ENCODE peak calls at places on chromosomes 11 and 22, in five cellular contexts. One of them, this sample, is unnamed.

GRCh38 chr22:35418088-35418487 is 18.1 kb downstream of the MCM5 start:
- DNase-seq in Peyer's patch: no peak
- DNase-seq in gastrocnemius medialis: no peak
- DNase-seq in spleen: no peak
- DNase-seq in IMR-90: peak
- DNase-seq in this sample: no peak

GRCh38 chr11:134662629-134663360 is 250.8 kb upstream of the B3GAT1 start:
- DNase-seq in Peyer's patch: no peak
- DNase-seq in gastrocnemius medialis: no peak
- DNase-seq in spleen: no peak
- DNase-seq in IMR-90: no peak
- DNase-seq in this sample: no peak

GRCh38 chr11:34067383-34068065 is 16.0 kb downstream of the CAPRIN1 start:
- DNase-seq in Peyer's patch: peak
- DNase-seq in gastrocnemius medialis: no peak
- DNase-seq in spleen: no peak
- DNase-seq in IMR-90: no peak
- DNase-seq in this sample: no peak

GRCh38 chr22:24432059-24432853 is 4.9 kb downstream of the ADORA2A start:
- DNase-seq in Peyer's patch: peak
- DNase-seq in gastrocnemius medialis: no peak
- DNase-seq in spleen: peak
- DNase-seq in IMR-90: peak
- DNase-seq in this sample: no peak

GRCh38 chr22:28594784-28595324 is 84.8 kb downstream of the TTC28 start:
- DNase-seq in Peyer's patch: no peak
- DNase-seq in gastrocnemius medialis: no peak
- DNase-seq in spleen: no peak
- DNase-seq in IMR-90: peak
- DNase-seq in this sample: no peak

GRCh38 chr11:77086521-77087472 is 15.8 kb upstream of the OMP start:
- DNase-seq in Peyer's patch: peak
- DNase-seq in gastrocnemius medialis: no peak
- DNase-seq in spleen: peak
- DNase-seq in IMR-90: no peak
- DNase-seq in this sample: no peak

GRCh38 chr11:112162761-112163669 is 879 bp downstream of the IL18 start:
- DNase-seq in Peyer's patch: no peak
- DNase-seq in gastrocnemius medialis: no peak
- DNase-seq in spleen: no peak
- DNase-seq in IMR-90: peak
- DNase-seq in this sample: no peak

GRCh38 chr11:126284829-126285228 is 1.9 kb downstream of the TIRAP start:
- DNase-seq in Peyer's patch: peak
- DNase-seq in gastrocnemius medialis: no peak
- DNase-seq in spleen: no peak
- DNase-seq in IMR-90: peak
- DNase-seq in this sample: peak

GRCh38 chr11:110712643-110713468 is 619 bp upstream of the ARHGAP20 start:
- DNase-seq in Peyer's patch: peak
- DNase-seq in gastrocnemius medialis: no peak
- DNase-seq in spleen: no peak
- DNase-seq in IMR-90: peak
- DNase-seq in this sample: peak

GRCh38 chr22:36971726-36972125 is 47.5 kb downstream of the TST start:
- DNase-seq in Peyer's patch: no peak
- DNase-seq in gastrocnemius medialis: no peak
- DNase-seq in spleen: no peak
- DNase-seq in IMR-90: no peak
- DNase-seq in this sample: no peak

GRCh38 chr11:66981976-66982578 is 7.0 kb downstream of the C11orf86 start:
- DNase-seq in Peyer's patch: peak
- DNase-seq in gastrocnemius medialis: peak
- DNase-seq in spleen: no peak
- DNase-seq in IMR-90: peak
- DNase-seq in this sample: peak

GRCh38 chr11:79438631-79439429 is 2.0 kb downstream of the TENM4 start:
- DNase-seq in Peyer's patch: peak
- DNase-seq in gastrocnemius medialis: no peak
- DNase-seq in spleen: no peak
- DNase-seq in IMR-90: peak
- DNase-seq in this sample: no peak

GRCh38 chr11:86693501-86693900 is 21.1 kb upstream of the ME3 start:
- DNase-seq in Peyer's patch: no peak
- DNase-seq in gastrocnemius medialis: no peak
- DNase-seq in spleen: no peak
- DNase-seq in IMR-90: no peak
- DNase-seq in this sample: no peak

GRCh38 chr22:41310336-41310735 is 9.0 kb downstream of the ZC3H7B start:
- DNase-seq in Peyer's patch: no peak
- DNase-seq in gastrocnemius medialis: no peak
- DNase-seq in spleen: no peak
- DNase-seq in IMR-90: no peak
- DNase-seq in this sample: no peak

GRCh38 chr22:21996175-21996574 is 13.6 kb upstream of the TOP3B start:
- DNase-seq in Peyer's patch: no peak
- DNase-seq in gastrocnemius medialis: no peak
- DNase-seq in spleen: no peak
- DNase-seq in IMR-90: no peak
- DNase-seq in this sample: no peak

GRCh38 chr11:94926698-94927237 is 46.6 kb downstream of the CWC15 start:
- DNase-seq in Peyer's patch: peak
- DNase-seq in gastrocnemius medialis: peak
- DNase-seq in spleen: no peak
- DNase-seq in IMR-90: peak
- DNase-seq in this sample: no peak

GRCh38 chr11:36258730-36259360 is 30.4 kb downstream of the COMMD9 start:
- DNase-seq in Peyer's patch: no peak
- DNase-seq in gastrocnemius medialis: peak
- DNase-seq in spleen: no peak
- DNase-seq in IMR-90: peak
- DNase-seq in this sample: no peak

GRCh38 chr22:22156716-22157499 is 87.7 kb upstream of the VPREB1 start:
- DNase-seq in Peyer's patch: peak
- DNase-seq in gastrocnemius medialis: no peak
- DNase-seq in spleen: peak
- DNase-seq in IMR-90: peak
- DNase-seq in this sample: peak

GRCh38 chr11:68142441-68143309 is 21.5 kb upstream of the CHKA start:
- DNase-seq in Peyer's patch: no peak
- DNase-seq in gastrocnemius medialis: no peak
- DNase-seq in spleen: no peak
- DNase-seq in IMR-90: no peak
- DNase-seq in this sample: no peak

GRCh38 chr11:18650859-18651557 is 16.9 kb upstream of the SPTY2D1 start:
- DNase-seq in Peyer's patch: peak
- DNase-seq in gastrocnemius medialis: no peak
- DNase-seq in spleen: no peak
- DNase-seq in IMR-90: peak
- DNase-seq in this sample: no peak

GRCh38 chr11:6251990-6252473 is 7.6 kb upstream of the CCKBR start:
- DNase-seq in Peyer's patch: peak
- DNase-seq in gastrocnemius medialis: no peak
- DNase-seq in spleen: no peak
- DNase-seq in IMR-90: peak
- DNase-seq in this sample: no peak

GRCh38 chr11:1695548-1696108 is 1.4 kb upstream of the KRTAP5-6 start:
- DNase-seq in Peyer's patch: peak
- DNase-seq in gastrocnemius medialis: no peak
- DNase-seq in spleen: peak
- DNase-seq in IMR-90: no peak
- DNase-seq in this sample: no peak

GRCh38 chr22:38614331-38615122 is 41.7 kb downstream of the FAM227A start:
- DNase-seq in Peyer's patch: no peak
- DNase-seq in gastrocnemius medialis: no peak
- DNase-seq in spleen: peak
- DNase-seq in IMR-90: peak
- DNase-seq in this sample: no peak

GRCh38 chr11:79049627-79050238 is 391.1 kb downstream of the TENM4 start:
- DNase-seq in Peyer's patch: peak
- DNase-seq in gastrocnemius medialis: no peak
- DNase-seq in spleen: no peak
- DNase-seq in IMR-90: no peak
- DNase-seq in this sample: no peak

GRCh38 chr11:46361283-46362145 is 14.3 kb downstream of the DGKZ start:
- DNase-seq in Peyer's patch: peak
- DNase-seq in gastrocnemius medialis: peak
- DNase-seq in spleen: peak
- DNase-seq in IMR-90: peak
- DNase-seq in this sample: peak

GRCh38 chr11:128809128-128809527 is 58.0 kb downstream of the KCNJ1 start:
- DNase-seq in Peyer's patch: no peak
- DNase-seq in gastrocnemius medialis: no peak
- DNase-seq in spleen: no peak
- DNase-seq in IMR-90: no peak
- DNase-seq in this sample: no peak

GRCh38 chr11:116107229-116107628 is 603.0 kb upstream of the CADM1 start:
- DNase-seq in Peyer's patch: no peak
- DNase-seq in gastrocnemius medialis: no peak
- DNase-seq in spleen: no peak
- DNase-seq in IMR-90: no peak
- DNase-seq in this sample: no peak

GRCh38 chr22:20061481-20061861 is 18.6 kb upstream of the DGCR8 start:
- DNase-seq in Peyer's patch: no peak
- DNase-seq in gastrocnemius medialis: no peak
- DNase-seq in spleen: peak
- DNase-seq in IMR-90: peak
- DNase-seq in this sample: no peak

GRCh38 chr11:45895553-45896259 is 10.3 kb downstream of the MAPK8IP1 start:
- DNase-seq in Peyer's patch: no peak
- DNase-seq in gastrocnemius medialis: no peak
- DNase-seq in spleen: no peak
- DNase-seq in IMR-90: no peak
- DNase-seq in this sample: no peak

GRCh38 chr11:12680246-12680939 is 6.2 kb downstream of the TEAD1 start:
- DNase-seq in Peyer's patch: peak
- DNase-seq in gastrocnemius medialis: peak
- DNase-seq in spleen: no peak
- DNase-seq in IMR-90: peak
- DNase-seq in this sample: no peak

GRCh38 chr11:12679471-12679870 is 5.2 kb downstream of the TEAD1 start:
- DNase-seq in Peyer's patch: no peak
- DNase-seq in gastrocnemius medialis: no peak
- DNase-seq in spleen: no peak
- DNase-seq in IMR-90: no peak
- DNase-seq in this sample: no peak

GRCh38 chr11:12682288-12682687 is 8.1 kb downstream of the TEAD1 start:
- DNase-seq in Peyer's patch: no peak
- DNase-seq in gastrocnemius medialis: no peak
- DNase-seq in spleen: no peak
- DNase-seq in IMR-90: no peak
- DNase-seq in this sample: no peak

GRCh38 chr11:12681462-12681861 is 7.2 kb downstream of the TEAD1 start:
- DNase-seq in Peyer's patch: no peak
- DNase-seq in gastrocnemius medialis: no peak
- DNase-seq in spleen: no peak
- DNase-seq in IMR-90: no peak
- DNase-seq in this sample: no peak

GRCh38 chr11:12680940-12681258 is 6.7 kb downstream of the TEAD1 start:
- DNase-seq in Peyer's patch: no peak
- DNase-seq in gastrocnemius medialis: no peak
- DNase-seq in spleen: no peak
- DNase-seq in IMR-90: no peak
- DNase-seq in this sample: no peak
- H3K27ac ChIP-seq in Peyer's patch: peak
- H3K27ac ChIP-seq in gastrocnemius medialis: peak
- H3K27ac ChIP-seq in spleen: peak
- H3K27ac ChIP-seq in IMR-90: peak
- H3K27ac ChIP-seq in this sample: no peak

GRCh38 chr11:10488121-10488580 is 33.1 kb downstream of the AMPD3 start:
- DNase-seq in Peyer's patch: peak
- DNase-seq in gastrocnemius medialis: no peak
- DNase-seq in spleen: no peak
- DNase-seq in IMR-90: peak
- DNase-seq in this sample: no peak
- TF ChIP-seq CTCF in Peyer's patch: no peak
- TF ChIP-seq CTCF in gastrocnemius medialis: no peak
- TF ChIP-seq CTCF in spleen: no peak
- TF ChIP-seq CTCF in IMR-90: no peak
- TF ChIP-seq CTCF in this sample: no peak

GRCh38 chr11:69917529-69917928 is 98.3 kb upstream of the FGF3 start:
- DNase-seq in Peyer's patch: no peak
- DNase-seq in gastrocnemius medialis: no peak
- DNase-seq in spleen: no peak
- DNase-seq in IMR-90: no peak
- DNase-seq in this sample: no peak

GRCh38 chr11:69915151-69915500 is 95.9 kb upstream of the FGF3 start:
- DNase-seq in Peyer's patch: no peak
- DNase-seq in gastrocnemius medialis: no peak
- DNase-seq in spleen: no peak
- DNase-seq in IMR-90: peak
- DNase-seq in this sample: no peak

GRCh38 chr11:69916806-69917387 is 97.7 kb upstream of the FGF3 start:
- DNase-seq in Peyer's patch: no peak
- DNase-seq in gastrocnemius medialis: no peak
- DNase-seq in spleen: no peak
- DNase-seq in IMR-90: no peak
- DNase-seq in this sample: no peak

GRCh38 chr11:69914286-69915150 is 95.3 kb upstream of the FGF3 start:
- DNase-seq in Peyer's patch: peak
- DNase-seq in gastrocnemius medialis: no peak
- DNase-seq in spleen: peak
- DNase-seq in IMR-90: no peak
- DNase-seq in this sample: no peak

DNA sequence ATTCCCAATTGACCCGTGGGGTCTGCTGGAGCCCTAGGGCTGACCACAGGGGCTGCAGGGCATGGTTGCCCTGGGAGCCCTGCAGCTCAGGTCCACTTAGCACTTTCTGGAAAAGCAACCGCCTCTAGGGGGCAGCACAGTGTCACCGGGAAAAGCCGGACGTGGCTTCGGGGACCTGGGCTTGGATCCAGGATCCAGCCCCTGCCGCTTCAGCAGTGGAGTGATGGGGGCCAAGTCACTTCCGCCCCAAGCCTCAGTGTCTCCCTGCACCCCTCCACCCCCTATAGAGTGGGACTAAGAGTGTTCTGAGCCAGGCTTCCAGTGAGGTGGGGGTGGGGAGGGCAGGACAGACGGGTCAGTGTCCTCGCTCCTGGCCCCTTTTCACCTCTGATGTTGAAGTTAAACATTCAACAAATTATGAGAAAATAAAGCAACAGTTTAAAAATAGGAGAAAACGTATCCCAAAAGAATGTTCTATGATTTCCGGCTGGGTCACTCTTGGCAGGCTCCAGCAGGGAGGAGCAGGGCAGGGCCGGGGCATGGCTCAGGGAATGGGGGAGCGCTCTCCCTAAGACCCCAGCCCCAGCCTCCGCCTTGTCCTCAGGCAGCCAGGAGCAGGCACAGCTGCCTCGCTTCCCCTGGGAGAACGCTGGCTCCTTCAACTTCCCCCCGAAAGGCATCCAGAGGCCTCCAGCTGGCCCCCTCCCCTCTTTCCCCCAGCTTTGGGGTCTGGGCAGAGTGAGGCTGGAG is 96.5 kb upstream of the FGF3 start:
- DNase-seq in Peyer's patch: peak
- DNase-seq in gastrocnemius medialis: peak
- DNase-seq in spleen: peak
- DNase-seq in IMR-90: peak
- DNase-seq in this sample: peak
- H3K4me3 ChIP-seq in Peyer's patch: no peak
- H3K4me3 ChIP-seq in gastrocnemius medialis: peak
- H3K4me3 ChIP-seq in spleen: no peak
- H3K4me3 ChIP-seq in IMR-90: no peak
- H3K4me3 ChIP-seq in this sample: no peak

GRCh38 chr11:65851811-65852507 is 6.0 kb downstream of the CFL1 start:
- DNase-seq in Peyer's patch: no peak
- DNase-seq in gastrocnemius medialis: no peak
- DNase-seq in spleen: no peak
- DNase-seq in IMR-90: no peak
- DNase-seq in this sample: no peak
- H3K27ac ChIP-seq in Peyer's patch: peak
- H3K27ac ChIP-seq in gastrocnemius medialis: no peak
- H3K27ac ChIP-seq in spleen: no peak
- H3K27ac ChIP-seq in IMR-90: no peak
- H3K27ac ChIP-seq in this sample: no peak